ENCODE peak calls at places on chromosomes 13 and 19, in four cellular contexts. C is right cardiac atrium, Z is breast epithelium, I is sigmoid colon. R is an unnamed sample.
A peak's percentile ranks its signal among the peaks of the same experiment; 100 is the strongest.

GRCh38 chr13:103195762-103196161 is 129.5 kb upstream of the SLC10A2 start:
- DNase-seq in C (no peak), Z (no peak), I (no peak), R (no peak)

GRCh38 chr19:33772102-33772857 is 24.4 kb upstream of the KCTD15 start:
- DNase-seq in C (no peak), Z (no peak), I (no peak), R (no peak)

GRCh38 chr19:17358395-17358794 is 18.7 kb downstream of the PLVAP start:
- DNase-seq in C (no peak), Z (no peak), I (no peak), R (no peak)

GRCh38 chr13:58926858-58927257 is 1236.9 kb downstream of the DIAPH3 start:
- DNase-seq in C (no peak), Z (no peak), I (no peak), R (no peak)

GRCh38 chr13:32650705-32651311 is 64.6 kb downstream of the PDS5B start:
- DNase-seq in C (peak; percentile 33), Z (no peak), I (no peak), R (no peak)

GRCh38 chr13:94201022-94201421 is 278.5 kb downstream of the DCT start:
- DNase-seq in C (no peak), Z (no peak), I (no peak), R (no peak)

GRCh38 chr19:16462757-16463250 is 9.0 kb downstream of the EPS15L1 start:
- DNase-seq in C (no peak), Z (no peak), I (no peak), R (peak; percentile 41)

GRCh38 chr19:35601971-35602370 is 10.6 kb upstream of the HAUS5 start:
- DNase-seq in C (no peak), Z (no peak), I (no peak), R (no peak)

GRCh38 chr19:10789876-10790275 is 46.1 kb downstream of the TMED1 start:
- DNase-seq in C (no peak), Z (no peak), I (no peak), R (no peak)

GRCh38 chr19:44113784-44114390 is 688 bp downstream of the ZNF225 start:
- DNase-seq in C (no peak), Z (no peak), I (no peak), R (no peak)

GRCh38 chr13:85362980-85363379 is 436.2 kb downstream of the SLITRK6 start:
- DNase-seq in C (no peak), Z (no peak), I (no peak), R (no peak)

GRCh38 chr13:94309997-94310842 is 169.3 kb downstream of the DCT start:
- DNase-seq in C (no peak), Z (no peak), I (no peak), R (no peak)

GRCh38 chr13:90760639-90761038 is 586.8 kb upstream of the MIR17HG start:
- DNase-seq in C (no peak), Z (no peak), I (no peak), R (no peak)

GRCh38 chr13:42305503-42305902 is 33.6 kb downstream of the AKAP11 start:
- DNase-seq in C (no peak), Z (no peak), I (no peak), R (no peak)

GRCh38 chr19:48607359-48607755 is 815 bp downstream of the SPACA4 start:
- DNase-seq in C (no peak), Z (no peak), I (no peak), R (no peak)

GRCh38 chr13:106998664-106999063 is 430.7 kb upstream of the ARGLU1 start:
- DNase-seq in C (no peak), Z (no peak), I (no peak), R (no peak)

GRCh38 chr19:29323972-29324680 is 111.2 kb upstream of the UQCRFS1 start:
- DNase-seq in C (no peak), Z (no peak), I (peak; percentile 36), R (no peak)

GRCh38 chr19:34475026-34475974 is 6.3 kb upstream of the WTIP start:
- DNase-seq in C (no peak), Z (no peak), I (no peak), R (no peak)

GRCh38 chr13:23909606-23910005 is 12.3 kb upstream of the C1QTNF9B start:
- DNase-seq in C (no peak), Z (no peak), I (no peak), R (no peak)

GRCh38 chr13:52846567-52847321 is 1.7 kb downstream of the PCDH8 start:
- DNase-seq in C (peak; percentile 61), Z (no peak), I (no peak), R (peak; percentile 55)

GRCh38 chr13:52845766-52846566 is 2.5 kb downstream of the PCDH8 start:
- DNase-seq in C (peak; percentile 25), Z (no peak), I (no peak), R (peak; percentile 19)

GRCh38 chr13:52847322-52847681 is 1.1 kb downstream of the PCDH8 start:
- DNase-seq in C (no peak), Z (no peak), I (no peak), R (no peak)

GRCh38 chr13:52848455-52849190 is at the start of gene PCDH8:
- DNase-seq in C (no peak), Z (no peak), I (no peak), R (no peak)

GRCh38 chr13:52847682-52848432 is 583 bp downstream of the PCDH8 start:
- DNase-seq in C (no peak), Z (no peak), I (no peak), R (no peak)
- H3K4me3 ChIP-seq in C (no peak overlapping the region), Z (no peak overlapping the region), I (no peak overlapping the region), R (no peak overlapping the region)

DNA sequence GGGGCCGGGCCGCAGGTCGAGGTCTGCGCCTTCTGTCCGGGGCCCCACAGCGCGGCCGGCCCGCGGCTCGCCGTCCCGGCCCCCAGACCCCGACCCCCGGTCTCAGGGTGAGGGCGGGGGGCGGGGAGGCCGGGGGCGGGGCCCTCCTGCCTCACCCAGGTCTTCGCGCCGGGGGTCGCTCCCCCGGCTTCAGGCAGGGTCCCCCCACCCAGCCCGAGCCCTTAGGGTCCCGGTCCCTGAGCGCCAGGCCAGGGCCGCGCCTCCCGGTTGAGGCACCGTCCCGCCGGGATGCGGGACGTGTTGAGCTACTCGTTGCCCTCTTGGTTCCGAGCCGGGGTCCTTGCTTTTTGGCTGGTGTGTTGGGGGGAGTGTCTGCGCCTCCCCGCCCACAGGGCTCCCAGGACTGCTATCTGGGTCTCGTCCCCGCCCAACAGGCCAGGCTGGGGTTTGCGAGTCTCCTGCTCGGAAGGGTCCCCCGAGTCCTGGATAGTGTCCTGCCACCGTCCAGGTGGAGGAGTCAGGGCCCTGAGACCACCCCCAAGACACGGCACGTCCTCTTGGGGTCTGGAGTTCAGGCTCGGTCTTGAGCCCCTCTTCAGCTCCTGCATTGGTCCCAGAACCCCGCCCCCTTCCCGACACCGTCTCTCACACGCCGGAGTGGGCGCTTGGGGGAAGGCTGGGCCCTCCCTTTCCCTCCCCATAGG is 452 bp downstream of the PIAS4 start:
- DNase-seq in C (no peak), Z (no peak), I (no peak), R (no peak)
- H3K27ac ChIP-seq in C (no peak overlapping the region), Z (peak overlapping the region; percentile 93), I (peak overlapping the region; percentile 99), R (peak overlapping the region; percentile 94)

GRCh38 chr13:81051873-81052272 is 710.9 kb upstream of the SPRY2 start:
- DNase-seq in C (no peak), Z (no peak), I (no peak), R (no peak)
- H3K4me3 ChIP-seq in C (no peak overlapping the region), Z (no peak overlapping the region), I (no peak overlapping the region), R (no peak overlapping the region)

DNA sequence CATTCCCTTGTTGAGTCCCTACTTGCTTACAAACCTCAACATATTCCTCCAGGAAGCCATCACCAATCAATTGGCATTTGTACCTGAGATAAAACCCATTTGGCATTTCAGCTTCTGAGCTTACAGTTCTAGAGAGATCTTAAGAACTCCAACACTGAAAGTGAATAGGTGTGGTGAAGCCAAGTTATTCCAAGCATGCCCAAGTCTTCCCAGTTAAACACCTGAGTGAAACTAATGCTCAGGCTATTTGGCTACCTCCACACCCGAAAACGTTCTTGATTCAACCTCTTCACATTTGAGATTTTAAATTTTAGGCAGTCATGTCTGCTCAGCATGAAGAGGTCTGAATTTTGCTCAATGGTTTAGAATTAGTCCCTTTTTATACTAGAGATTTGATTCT is 2.5 kb upstream of the SCEL start:
- DNase-seq in C (no peak), Z (no peak), I (no peak), R (no peak)
- H3K27ac ChIP-seq in C (no peak overlapping the region), Z (no peak overlapping the region), I (no peak overlapping the region), R (no peak overlapping the region)

DNA sequence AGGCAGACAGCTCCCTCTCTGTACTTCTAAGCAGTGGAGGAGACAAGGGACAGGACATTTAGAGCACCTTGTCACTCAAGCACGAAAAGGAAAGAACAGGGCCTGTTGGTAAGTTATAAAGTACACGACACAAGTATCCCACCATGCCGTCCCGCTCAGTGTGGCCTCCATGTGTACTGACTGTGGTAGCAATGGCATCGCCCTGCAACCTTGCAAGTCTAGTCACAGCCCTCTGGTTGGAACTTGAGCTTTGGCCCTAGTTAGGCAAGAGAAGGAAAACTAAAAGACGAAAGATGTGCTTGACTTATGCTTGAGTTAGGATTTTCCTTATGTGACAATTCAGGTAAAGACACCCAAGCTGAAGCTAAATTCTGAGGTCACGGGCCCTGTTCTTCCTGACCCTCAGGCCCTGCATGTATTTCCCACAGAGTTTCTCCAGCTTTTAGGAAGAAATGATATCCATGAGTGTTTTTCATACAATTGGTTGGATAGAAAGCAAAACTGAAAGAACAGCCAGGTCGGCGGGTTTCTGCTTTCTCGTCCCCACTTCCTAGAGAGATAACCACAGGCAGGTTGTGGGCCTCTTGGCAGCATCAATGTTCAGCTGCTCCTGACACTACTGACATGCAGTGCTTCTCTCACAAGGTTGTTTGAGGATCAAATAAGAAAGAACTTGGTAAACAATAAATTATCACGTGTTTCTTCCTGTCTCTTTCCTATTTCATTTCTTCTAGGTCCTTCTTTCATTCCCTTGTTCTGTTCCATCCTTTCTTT is 216.3 kb downstream of the IRS2 start:
- DNase-seq in C (no peak), Z (no peak), I (no peak), R (no peak)
- H3K4me3 ChIP-seq in C (no peak overlapping the region), Z (no peak overlapping the region), I (no peak overlapping the region), R (no peak overlapping the region)

GRCh38 chr19:46441775-46442332 is 13.1 kb upstream of the PNMA8C start:
- DNase-seq in C (no peak), Z (no peak), I (no peak), R (no peak)
- H3K27ac ChIP-seq in C (no peak overlapping the region), Z (no peak overlapping the region), I (no peak overlapping the region), R (peak overlapping the region; percentile 40)

GRCh38 chr13:49627831-49628652 is at the start of gene ARL11:
- DNase-seq in C (peak; percentile 58), Z (peak; percentile 70), I (peak; percentile 76), R (peak; percentile 64)
- H3K4me3 ChIP-seq in C (peak within 1 kb of the TSS; percentile 23), Z (peak within 1 kb of the TSS; percentile 30), I (no peak within 1 kb of the TSS), R (peak within 1 kb of the TSS; percentile 27)

DNA sequence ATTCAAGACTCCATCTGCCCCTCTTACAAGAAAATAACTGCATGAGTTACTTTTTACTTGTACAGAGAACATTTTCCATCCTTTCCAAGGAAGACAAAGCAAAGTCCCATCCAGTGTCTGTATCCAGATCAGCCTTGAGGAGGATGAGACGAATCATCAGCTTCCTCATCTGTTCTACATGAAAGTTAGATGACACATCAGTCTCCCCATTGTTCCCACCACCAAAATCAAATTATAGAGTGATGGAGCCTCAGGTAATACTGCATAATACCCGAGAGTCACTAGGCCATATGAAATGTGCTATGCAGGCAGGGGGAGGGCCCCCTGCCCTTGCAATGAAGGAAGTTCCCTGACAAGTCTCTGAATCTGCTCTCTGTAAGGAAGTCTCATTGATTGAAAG is 1244.6 kb upstream of the SLC10A2 start:
- DNase-seq in C (no peak), Z (no peak), I (no peak), R (no peak)
- H3K27ac ChIP-seq in C (no peak overlapping the region), Z (no peak overlapping the region), I (no peak overlapping the region), R (no peak overlapping the region)

GRCh38 chr19:4533835-4534424 is 1.1 kb downstream of the PLIN5 start:
- DNase-seq in C (no peak), Z (no peak), I (no peak), R (no peak)
- H3K4me3 ChIP-seq in C (no peak overlapping the region), Z (no peak overlapping the region), I (no peak overlapping the region), R (peak overlapping the region; percentile 68)

R was measured in left ventricle myocardium inferior.